ENCODE peak calls at places on chromosomes 16 and 17, in ten cellular contexts. One of them, this sample, is unnamed.

GRCh38 chr17:36668824-36669223 is 67.4 kb downstream of the MRM1 start:
- DNase-seq in aorta: no peak
- DNase-seq in cardiac muscle cell: no peak
- DNase-seq in CD4-positive, CD25-positive, alpha-beta regulatory T cell: no peak
- DNase-seq in neuronal stem cell: no peak
- DNase-seq in tibial nerve: no peak
- DNase-seq in osteoblast: no peak
- DNase-seq in upper lobe of right lung: no peak
- DNase-seq in AG04450: no peak
- DNase-seq in ascending aorta: no peak
- DNase-seq in this sample: no peak

GRCh38 chr17:80228477-80228876 is 8.2 kb downstream of the SLC26A11 start:
- DNase-seq in AG04450: no peak
- DNase-seq in aorta: no peak
- DNase-seq in osteoblast: no peak
- DNase-seq in ascending aorta: no peak
- DNase-seq in tibial nerve: no peak
- DNase-seq in CD4-positive, CD25-positive, alpha-beta regulatory T cell: no peak
- DNase-seq in upper lobe of right lung: no peak
- DNase-seq in cardiac muscle cell: no peak
- DNase-seq in neuronal stem cell: no peak
- DNase-seq in this sample: no peak

GRCh38 chr17:82710499-82711232 is 5.8 kb upstream of the FN3KRP start:
- DNase-seq in AG04450: no peak
- DNase-seq in ascending aorta: no peak
- DNase-seq in tibial nerve: no peak
- DNase-seq in CD4-positive, CD25-positive, alpha-beta regulatory T cell: no peak
- DNase-seq in aorta: no peak
- DNase-seq in upper lobe of right lung: no peak
- DNase-seq in osteoblast: no peak
- DNase-seq in neuronal stem cell: no peak
- DNase-seq in cardiac muscle cell: no peak
- DNase-seq in this sample: no peak

GRCh38 chr17:82065638-82066303 is at the start of gene DUS1L:
- DNase-seq in upper lobe of right lung: peak; percentile 87
- DNase-seq in AG04450: no peak
- DNase-seq in tibial nerve: peak; percentile 20
- DNase-seq in ascending aorta: no peak
- DNase-seq in CD4-positive, CD25-positive, alpha-beta regulatory T cell: peak; percentile 54
- DNase-seq in aorta: peak; percentile 74
- DNase-seq in neuronal stem cell: peak; percentile 56
- DNase-seq in cardiac muscle cell: peak; percentile 74
- DNase-seq in osteoblast: peak; percentile 99
- DNase-seq in this sample: peak; percentile 54

GRCh38 chr16:15403392-15403995 is 7.9 kb downstream of the MPV17L start:
- DNase-seq in osteoblast: no peak
- DNase-seq in aorta: no peak
- DNase-seq in cardiac muscle cell: no peak
- DNase-seq in AG04450: no peak
- DNase-seq in ascending aorta: no peak
- DNase-seq in upper lobe of right lung: no peak
- DNase-seq in CD4-positive, CD25-positive, alpha-beta regulatory T cell: no peak
- DNase-seq in tibial nerve: no peak
- DNase-seq in neuronal stem cell: no peak
- DNase-seq in this sample: no peak

GRCh38 chr17:76537578-76538280 is at the start of gene CYGB:
- DNase-seq in upper lobe of right lung: peak; percentile 75
- DNase-seq in neuronal stem cell: no peak
- DNase-seq in tibial nerve: peak; percentile 53
- DNase-seq in aorta: peak; percentile 54
- DNase-seq in ascending aorta: no peak
- DNase-seq in CD4-positive, CD25-positive, alpha-beta regulatory T cell: no peak
- DNase-seq in osteoblast: no peak
- DNase-seq in cardiac muscle cell: peak; percentile 40
- DNase-seq in AG04450: no peak
- DNase-seq in this sample: no peak

GRCh38 chr17:13593757-13594156 is 8.0 kb downstream of the HS3ST3A1 start:
- DNase-seq in osteoblast: no peak
- DNase-seq in ascending aorta: no peak
- DNase-seq in AG04450: no peak
- DNase-seq in cardiac muscle cell: no peak
- DNase-seq in CD4-positive, CD25-positive, alpha-beta regulatory T cell: no peak
- DNase-seq in tibial nerve: no peak
- DNase-seq in upper lobe of right lung: no peak
- DNase-seq in aorta: no peak
- DNase-seq in neuronal stem cell: no peak
- DNase-seq in this sample: no peak

GRCh38 chr17:6415616-6416015 is 19.3 kb downstream of the AIPL1 start:
- DNase-seq in AG04450: no peak
- DNase-seq in tibial nerve: no peak
- DNase-seq in osteoblast: peak; percentile 11
- DNase-seq in ascending aorta: no peak
- DNase-seq in cardiac muscle cell: peak; percentile 25
- DNase-seq in CD4-positive, CD25-positive, alpha-beta regulatory T cell: no peak
- DNase-seq in upper lobe of right lung: peak; percentile 53
- DNase-seq in neuronal stem cell: no peak
- DNase-seq in aorta: no peak
- DNase-seq in this sample: no peak

GRCh38 chr17:55394357-55395021 is 27.1 kb downstream of the MMD start:
- DNase-seq in upper lobe of right lung: no peak
- DNase-seq in CD4-positive, CD25-positive, alpha-beta regulatory T cell: no peak
- DNase-seq in osteoblast: no peak
- DNase-seq in neuronal stem cell: no peak
- DNase-seq in tibial nerve: no peak
- DNase-seq in aorta: no peak
- DNase-seq in cardiac muscle cell: no peak
- DNase-seq in AG04450: no peak
- DNase-seq in ascending aorta: no peak
- DNase-seq in this sample: no peak

GRCh38 chr16:31745900-31746299 is 127.7 kb upstream of the ZNF267 start:
- DNase-seq in upper lobe of right lung: no peak
- DNase-seq in CD4-positive, CD25-positive, alpha-beta regulatory T cell: no peak
- DNase-seq in ascending aorta: no peak
- DNase-seq in AG04450: no peak
- DNase-seq in osteoblast: no peak
- DNase-seq in neuronal stem cell: no peak
- DNase-seq in tibial nerve: no peak
- DNase-seq in aorta: no peak
- DNase-seq in cardiac muscle cell: no peak
- DNase-seq in this sample: no peak
- H3K9me3 ChIP-seq in upper lobe of right lung: peaks cover 87% of the 10 kb centered on the region
- H3K9me3 ChIP-seq in CD4-positive, CD25-positive, alpha-beta regulatory T cell: peaks cover 84% of the 10 kb centered on the region
- H3K9me3 ChIP-seq in ascending aorta: peaks cover 71% of the 10 kb centered on the region
- H3K9me3 ChIP-seq in AG04450: peaks cover 17% of the 10 kb centered on the region
- H3K9me3 ChIP-seq in osteoblast: peaks cover 19% of the 10 kb centered on the region
- H3K9me3 ChIP-seq in neuronal stem cell: peaks cover 10% of the 10 kb centered on the region
- H3K9me3 ChIP-seq in tibial nerve: peaks cover 97% of the 10 kb centered on the region
- H3K9me3 ChIP-seq in aorta: peaks cover 12% of the 10 kb centered on the region
- H3K9me3 ChIP-seq in cardiac muscle cell: peaks cover 3% of the 10 kb centered on the region
- H3K9me3 ChIP-seq in this sample: peaks cover 57% of the 10 kb centered on the region

GRCh38 chr16:67247698-67248400 is 568 bp upstream of the FHOD1 start:
- DNase-seq in aorta: peak; percentile 45
- DNase-seq in neuronal stem cell: no peak
- DNase-seq in tibial nerve: no peak
- DNase-seq in CD4-positive, CD25-positive, alpha-beta regulatory T cell: no peak
- DNase-seq in ascending aorta: no peak
- DNase-seq in upper lobe of right lung: no peak
- DNase-seq in osteoblast: peak; percentile 75
- DNase-seq in cardiac muscle cell: no peak
- DNase-seq in AG04450: no peak
- DNase-seq in this sample: no peak

GRCh38 chr16:67248401-67249177 is at the start of gene SLC9A5:
- DNase-seq in cardiac muscle cell: peak; percentile 58
- DNase-seq in neuronal stem cell: no peak
- DNase-seq in ascending aorta: no peak
- DNase-seq in upper lobe of right lung: peak; percentile 74
- DNase-seq in aorta: peak; percentile 71
- DNase-seq in osteoblast: peak; percentile 91
- DNase-seq in AG04450: no peak
- DNase-seq in tibial nerve: no peak
- DNase-seq in CD4-positive, CD25-positive, alpha-beta regulatory T cell: peak; percentile 27
- DNase-seq in this sample: peak; percentile 17

GRCh38 chr16:67249178-67249759 is 490 bp downstream of the SLC9A5 start:
- DNase-seq in AG04450: no peak
- DNase-seq in osteoblast: no peak
- DNase-seq in tibial nerve: no peak
- DNase-seq in cardiac muscle cell: peak; percentile 8
- DNase-seq in CD4-positive, CD25-positive, alpha-beta regulatory T cell: no peak
- DNase-seq in ascending aorta: no peak
- DNase-seq in neuronal stem cell: no peak
- DNase-seq in upper lobe of right lung: no peak
- DNase-seq in aorta: peak; percentile 52
- DNase-seq in this sample: no peak

GRCh38 chr16:67246945-67247697 is at the start of gene FHOD1:
- DNase-seq in tibial nerve: peak; percentile 98
- DNase-seq in ascending aorta: peak; percentile 94
- DNase-seq in osteoblast: peak; percentile 99
- DNase-seq in AG04450: peak; percentile 79
- DNase-seq in neuronal stem cell: peak; percentile 89
- DNase-seq in aorta: peak; percentile 98
- DNase-seq in CD4-positive, CD25-positive, alpha-beta regulatory T cell: peak; percentile 93
- DNase-seq in upper lobe of right lung: peak; percentile 99
- DNase-seq in cardiac muscle cell: peak; percentile 97
- DNase-seq in this sample: peak; percentile 92

DNA sequence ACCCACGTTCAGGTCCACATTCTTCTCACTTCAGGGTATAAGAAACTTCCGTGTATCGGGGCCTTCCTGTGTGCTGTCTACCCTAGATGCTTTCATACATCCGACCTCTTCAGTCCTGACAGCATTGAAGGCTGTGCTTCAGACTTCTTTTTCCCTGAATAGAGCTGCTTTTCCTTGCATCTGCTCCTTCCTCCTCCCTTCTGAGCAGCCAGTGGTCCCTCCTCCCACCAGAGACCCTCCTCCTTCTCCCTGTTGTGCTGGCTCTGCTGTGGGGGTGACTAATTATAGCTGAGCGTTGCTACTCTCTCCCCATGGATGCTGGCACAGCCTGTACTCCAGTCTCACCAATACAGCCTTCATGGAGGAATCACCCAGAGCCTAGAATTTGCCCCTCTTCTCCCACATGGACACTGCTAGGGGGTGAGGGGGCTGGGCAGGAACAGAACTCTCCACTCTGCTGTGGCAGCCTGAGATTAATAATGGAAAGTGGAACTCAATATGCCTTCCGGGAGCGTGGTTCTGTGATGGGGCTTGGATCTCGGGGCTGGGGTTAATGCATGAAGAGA is 1.1 kb downstream of the SLC9A5 start:
- DNase-seq in neuronal stem cell: no peak
- DNase-seq in cardiac muscle cell: no peak
- DNase-seq in upper lobe of right lung: no peak
- DNase-seq in osteoblast: peak; percentile 79
- DNase-seq in aorta: peak; percentile 29
- DNase-seq in CD4-positive, CD25-positive, alpha-beta regulatory T cell: no peak
- DNase-seq in AG04450: no peak
- DNase-seq in tibial nerve: no peak
- DNase-seq in ascending aorta: no peak
- DNase-seq in this sample: no peak
- H3K4me3 ChIP-seq in neuronal stem cell: no peak overlapping the region
- H3K4me3 ChIP-seq in cardiac muscle cell: no peak overlapping the region
- H3K4me3 ChIP-seq in upper lobe of right lung: no peak overlapping the region
- H3K4me3 ChIP-seq in osteoblast: peak overlapping the region; percentile 94
- H3K4me3 ChIP-seq in aorta: no peak overlapping the region
- H3K4me3 ChIP-seq in CD4-positive, CD25-positive, alpha-beta regulatory T cell: no peak overlapping the region
- H3K4me3 ChIP-seq in AG04450: peak overlapping the region; percentile 67
- H3K4me3 ChIP-seq in tibial nerve: no peak overlapping the region
- H3K4me3 ChIP-seq in ascending aorta: no peak overlapping the region
- H3K4me3 ChIP-seq in this sample: no peak overlapping the region

GRCh38 chr17:4028436-4028835 is 64.2 kb upstream of the ATP2A3 start:
- DNase-seq in tibial nerve: no peak
- DNase-seq in CD4-positive, CD25-positive, alpha-beta regulatory T cell: no peak
- DNase-seq in upper lobe of right lung: no peak
- DNase-seq in AG04450: no peak
- DNase-seq in neuronal stem cell: no peak
- DNase-seq in cardiac muscle cell: no peak
- DNase-seq in ascending aorta: no peak
- DNase-seq in aorta: no peak
- DNase-seq in osteoblast: no peak
- DNase-seq in this sample: no peak
- H3K9me3 ChIP-seq in tibial nerve: peaks cover 59% of the 10 kb centered on the region
- H3K9me3 ChIP-seq in CD4-positive, CD25-positive, alpha-beta regulatory T cell: peaks cover 31% of the 10 kb centered on the region
- H3K9me3 ChIP-seq in upper lobe of right lung: peaks cover 10% of the 10 kb centered on the region
- H3K9me3 ChIP-seq in AG04450: peaks cover 51% of the 10 kb centered on the region
- H3K9me3 ChIP-seq in neuronal stem cell: peaks cover 13% of the 10 kb centered on the region
- H3K9me3 ChIP-seq in cardiac muscle cell: no peaks in the 10 kb centered on the region
- H3K9me3 ChIP-seq in ascending aorta: peaks cover 9% of the 10 kb centered on the region
- H3K9me3 ChIP-seq in aorta: peaks cover 3% of the 10 kb centered on the region
- H3K9me3 ChIP-seq in osteoblast: peaks cover 13% of the 10 kb centered on the region
- H3K9me3 ChIP-seq in this sample: peaks cover 5% of the 10 kb centered on the region

GRCh38 chr17:64022631-64023063 is 2.2 kb upstream of the ICAM2 start:
- DNase-seq in tibial nerve: no peak
- DNase-seq in AG04450: no peak
- DNase-seq in upper lobe of right lung: no peak
- DNase-seq in cardiac muscle cell: no peak
- DNase-seq in ascending aorta: no peak
- DNase-seq in CD4-positive, CD25-positive, alpha-beta regulatory T cell: no peak
- DNase-seq in osteoblast: no peak
- DNase-seq in neuronal stem cell: no peak
- DNase-seq in aorta: no peak
- DNase-seq in this sample: no peak

GRCh38 chr17:64028874-64029464 is 8.5 kb upstream of the ICAM2 start:
- DNase-seq in osteoblast: peak; percentile 69
- DNase-seq in AG04450: peak; percentile 39
- DNase-seq in CD4-positive, CD25-positive, alpha-beta regulatory T cell: peak; percentile 64
- DNase-seq in cardiac muscle cell: peak; percentile 70
- DNase-seq in aorta: peak; percentile 75
- DNase-seq in ascending aorta: no peak
- DNase-seq in neuronal stem cell: peak; percentile 38
- DNase-seq in upper lobe of right lung: no peak
- DNase-seq in tibial nerve: peak; percentile 86
- DNase-seq in this sample: peak; percentile 60

GRCh38 chr17:64024215-64024654 is 3.8 kb upstream of the ICAM2 start:
- DNase-seq in upper lobe of right lung: no peak
- DNase-seq in aorta: no peak
- DNase-seq in CD4-positive, CD25-positive, alpha-beta regulatory T cell: no peak
- DNase-seq in cardiac muscle cell: no peak
- DNase-seq in osteoblast: no peak
- DNase-seq in tibial nerve: no peak
- DNase-seq in neuronal stem cell: no peak
- DNase-seq in AG04450: no peak
- DNase-seq in ascending aorta: no peak
- DNase-seq in this sample: no peak

GRCh38 chr17:64024781-64025731 is 4.6 kb upstream of the ICAM2 start:
- DNase-seq in AG04450: no peak
- DNase-seq in upper lobe of right lung: no peak
- DNase-seq in cardiac muscle cell: peak; percentile 3
- DNase-seq in neuronal stem cell: no peak
- DNase-seq in ascending aorta: no peak
- DNase-seq in aorta: no peak
- DNase-seq in tibial nerve: no peak
- DNase-seq in CD4-positive, CD25-positive, alpha-beta regulatory T cell: peak; percentile 40
- DNase-seq in osteoblast: no peak
- DNase-seq in this sample: peak; percentile 56

DNA sequence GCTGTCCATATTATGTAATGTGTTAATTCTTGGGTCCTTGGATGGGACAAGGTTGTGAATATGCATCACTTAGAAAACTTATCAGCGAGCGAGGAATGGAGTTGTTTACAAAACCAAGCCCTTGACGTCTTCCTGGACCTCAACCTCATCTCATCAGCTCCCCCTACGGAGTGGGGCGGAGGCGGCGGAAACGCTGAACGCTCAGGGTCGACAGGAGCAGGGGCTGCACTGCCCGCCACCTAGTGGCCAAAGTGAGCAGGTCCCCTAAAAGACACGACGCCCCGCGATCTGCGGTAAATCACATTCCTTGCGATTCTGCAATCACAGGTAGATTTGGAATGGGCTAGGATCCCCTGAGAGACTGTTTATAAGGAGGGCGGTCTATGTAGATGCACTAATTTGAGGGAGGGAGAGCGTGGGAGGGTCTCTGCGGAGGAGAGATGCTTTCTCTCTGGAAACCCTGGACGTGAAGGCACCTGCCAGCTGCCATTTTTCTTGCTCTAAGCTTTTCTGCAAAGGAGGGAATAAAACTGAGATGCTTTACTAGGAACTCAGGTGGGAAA is 5.4 kb upstream of the ICAM2 start:
- DNase-seq in AG04450: peak; percentile 33
- DNase-seq in upper lobe of right lung: peak; percentile 90
- DNase-seq in ascending aorta: peak; percentile 46
- DNase-seq in tibial nerve: peak; percentile 61
- DNase-seq in osteoblast: peak; percentile 87
- DNase-seq in aorta: peak; percentile 87
- DNase-seq in cardiac muscle cell: peak; percentile 83
- DNase-seq in neuronal stem cell: peak; percentile 59
- DNase-seq in CD4-positive, CD25-positive, alpha-beta regulatory T cell: peak; percentile 90
- DNase-seq in this sample: peak; percentile 92
- H3K4me3 ChIP-seq in AG04450: no peak overlapping the region
- H3K4me3 ChIP-seq in upper lobe of right lung: peak overlapping the region; percentile 10
- H3K4me3 ChIP-seq in ascending aorta: peak overlapping the region; percentile 33
- H3K4me3 ChIP-seq in tibial nerve: no peak overlapping the region
- H3K4me3 ChIP-seq in osteoblast: peak overlapping the region; percentile 25
- H3K4me3 ChIP-seq in aorta: no peak overlapping the region
- H3K4me3 ChIP-seq in cardiac muscle cell: no peak overlapping the region
- H3K4me3 ChIP-seq in neuronal stem cell: no peak overlapping the region
- H3K4me3 ChIP-seq in CD4-positive, CD25-positive, alpha-beta regulatory T cell: peak overlapping the region; percentile 84
- H3K4me3 ChIP-seq in this sample: peak overlapping the region; percentile 58

This sample was measured in CD8-positive, alpha-beta memory T cell.